ENCODE peak calls at places on chromosomes 5 and 9, in four cellular contexts. One of them, this sample, is unnamed.

GRCh38 chr5:142870552-142870951 is 100.4 kb downstream of the ARHGAP26 start:
- DNase-seq in H54: no peak
- DNase-seq in CMK: no peak
- DNase-seq in AG08395: no peak
- DNase-seq in this sample: no peak

GRCh38 chr9:76369583-76369982 is 24.6 kb downstream of the RFK start:
- DNase-seq in H54: no peak
- DNase-seq in CMK: no peak
- DNase-seq in AG08395: no peak
- DNase-seq in this sample: no peak

GRCh38 chr5:120779674-120780073 is 315.6 kb downstream of the PRR16 start:
- DNase-seq in H54: no peak
- DNase-seq in CMK: no peak
- DNase-seq in AG08395: peak; percentile 65
- DNase-seq in this sample: no peak

GRCh38 chr5:155013526-155013925 is at the start of gene KIF4B:
- DNase-seq in H54: no peak
- DNase-seq in CMK: no peak
- DNase-seq in AG08395: no peak
- DNase-seq in this sample: no peak

GRCh38 chr5:14557840-14558239 is 23.8 kb upstream of the OTULINL start:
- DNase-seq in H54: no peak
- DNase-seq in CMK: no peak
- DNase-seq in AG08395: no peak
- DNase-seq in this sample: no peak

GRCh38 chr9:70477146-70477745 is 62.8 kb upstream of the KLF9 start:
- DNase-seq in H54: peak; percentile 42
- DNase-seq in CMK: no peak
- DNase-seq in AG08395: no peak
- DNase-seq in this sample: no peak

GRCh38 chr5:179866241-179867078 is 7.8 kb upstream of the MRNIP start:
- DNase-seq in H54: no peak
- DNase-seq in CMK: no peak
- DNase-seq in AG08395: no peak
- DNase-seq in this sample: no peak

GRCh38 chr5:22916393-22916792 is 63.2 kb upstream of the CDH12 start:
- DNase-seq in H54: no peak
- DNase-seq in CMK: no peak
- DNase-seq in AG08395: no peak
- DNase-seq in this sample: no peak

GRCh38 chr5:168661593-168662485 is 82.7 kb upstream of the PANK3 start:
- DNase-seq in H54: no peak
- DNase-seq in CMK: no peak
- DNase-seq in AG08395: no peak
- DNase-seq in this sample: no peak

GRCh38 chr5:96868603-96869371 is 7.5 kb upstream of the ERAP2 start:
- DNase-seq in H54: peak; percentile 33
- DNase-seq in CMK: peak; percentile 17
- DNase-seq in AG08395: peak; percentile 76
- DNase-seq in this sample: peak; percentile 75

GRCh38 chr9:127129073-127129717 is 6.8 kb upstream of the ANGPTL2 start:
- DNase-seq in H54: no peak
- DNase-seq in CMK: no peak
- DNase-seq in AG08395: no peak
- DNase-seq in this sample: no peak

GRCh38 chr5:122458278-122458872 is 146.3 kb downstream of the SNCAIP start:
- DNase-seq in H54: peak; percentile 10
- DNase-seq in CMK: no peak
- DNase-seq in AG08395: peak; percentile 40
- DNase-seq in this sample: no peak

GRCh38 chr5:115543931-115544370 is 624 bp downstream of the FEM1C start:
- DNase-seq in H54: no peak
- DNase-seq in CMK: no peak
- DNase-seq in AG08395: peak; percentile 26
- DNase-seq in this sample: peak; percentile 55

GRCh38 chr5:16550316-16550952 is 66.4 kb downstream of the RETREG1 start:
- DNase-seq in H54: peak; percentile 58
- DNase-seq in CMK: peak; percentile 18
- DNase-seq in AG08395: peak; percentile 67
- DNase-seq in this sample: no peak

GRCh38 chr5:120817044-120817985 is 353.2 kb downstream of the PRR16 start:
- DNase-seq in H54: no peak
- DNase-seq in CMK: no peak
- DNase-seq in AG08395: peak; percentile 24
- DNase-seq in this sample: no peak

GRCh38 chr5:156534906-156535305 is 207.9 kb downstream of the SGCD start:
- DNase-seq in H54: no peak
- DNase-seq in CMK: no peak
- DNase-seq in AG08395: peak; percentile 35
- DNase-seq in this sample: no peak

GRCh38 chr5:141211-141610 is 49.2 kb downstream of the PLEKHG4B start:
- DNase-seq in H54: no peak
- DNase-seq in CMK: no peak
- DNase-seq in AG08395: no peak
- DNase-seq in this sample: no peak

GRCh38 chr9:27925815-27926214 is 352.5 kb upstream of the C9orf72 start:
- DNase-seq in H54: no peak
- DNase-seq in CMK: no peak
- DNase-seq in AG08395: no peak
- DNase-seq in this sample: no peak

GRCh38 chr9:89916001-89916635 is 311.3 kb downstream of the GADD45G start:
- DNase-seq in H54: no peak
- DNase-seq in CMK: no peak
- DNase-seq in AG08395: no peak
- DNase-seq in this sample: no peak

GRCh38 chr5:132190161-132190817 is 37.4 kb downstream of the P4HA2 start:
- DNase-seq in H54: peak; percentile 64
- DNase-seq in CMK: peak; percentile 39
- DNase-seq in AG08395: peak; percentile 81
- DNase-seq in this sample: peak; percentile 67

GRCh38 chr5:138610468-138611294 is 35.5 kb upstream of the HSPA9 start:
- DNase-seq in H54: no peak
- DNase-seq in CMK: peak; percentile 8
- DNase-seq in AG08395: no peak
- DNase-seq in this sample: peak; percentile 70

GRCh38 chr5:321233-321725 is at the start of gene AHRR:
- DNase-seq in H54: peak; percentile 76
- DNase-seq in CMK: no peak
- DNase-seq in AG08395: peak; percentile 93
- DNase-seq in this sample: peak; percentile 22

GRCh38 chr5:72501475-72501874 is 5.7 kb downstream of the ZNF366 start:
- DNase-seq in H54: no peak
- DNase-seq in CMK: no peak
- DNase-seq in AG08395: no peak
- DNase-seq in this sample: no peak

GRCh38 chr5:126368239-126368812 is 54.9 kb upstream of the GRAMD2B start:
- DNase-seq in H54: no peak
- DNase-seq in CMK: no peak
- DNase-seq in AG08395: no peak
- DNase-seq in this sample: no peak

GRCh38 chr9:2291980-2292704 is 277.0 kb downstream of the SMARCA2 start:
- DNase-seq in H54: no peak
- DNase-seq in CMK: no peak
- DNase-seq in AG08395: peak; percentile 41
- DNase-seq in this sample: no peak

GRCh38 chr5:86861514-86861913 is 243.8 kb downstream of the COX7C start:
- DNase-seq in H54: no peak
- DNase-seq in CMK: no peak
- DNase-seq in AG08395: no peak
- DNase-seq in this sample: peak; percentile 65

GRCh38 chr9:30967484-30967883 is 1417.0 kb upstream of the ACO1 start:
- DNase-seq in H54: no peak
- DNase-seq in CMK: no peak
- DNase-seq in AG08395: no peak
- DNase-seq in this sample: peak; percentile 31

GRCh38 chr9:4301971-4302427 is 2.1 kb upstream of the GLIS3 start:
- DNase-seq in H54: peak; percentile 55
- DNase-seq in CMK: no peak
- DNase-seq in AG08395: peak; percentile 86
- DNase-seq in this sample: no peak